ENCODE peak calls at places on chromosomes 7 and 10, in seven cellular contexts. E is psoas muscle, R is Peyer's patch, A is keratinocyte, Z is colonic mucosa, C is heart right ventricle, O is foreskin keratinocyte. L is an unnamed sample.
A peak's percentile ranks its signal among the peaks of the same experiment; 100 is the strongest.

GRCh38 chr10:62384057-62384446 is 9.9 kb downstream of the ZNF365 start:
- DNase-seq in E (no peak), R (no peak), A (peak; percentile 93), Z (no peak), C (no peak), O (peak; percentile 99), L (no peak)

GRCh38 chr10:119441151-119441821 is 101.2 kb downstream of the RGS10 start:
- DNase-seq in E (peak; percentile 71), R (no peak), A (no peak), Z (no peak), C (peak; percentile 47), O (peak; percentile 8), L (peak; percentile 69)

GRCh38 chr7:135238112-135238744 is 4.6 kb downstream of the STRA8 start:
- DNase-seq in E (no peak), R (no peak), A (no peak), Z (no peak), C (no peak), O (no peak), L (no peak)

GRCh38 chr10:98488669-98489430 is 42.1 kb upstream of the HPS1 start:
- DNase-seq in E (no peak), R (no peak), A (no peak), Z (no peak), C (no peak), O (peak; percentile 27), L (no peak)

GRCh38 chr10:127916826-127917225 is 9.9 kb downstream of the PTPRE start:
- DNase-seq in E (no peak), R (no peak), A (no peak), Z (no peak), C (no peak), O (no peak), L (no peak)

GRCh38 chr7:117308891-117309290 is 14.0 kb downstream of the WNT2 start:
- DNase-seq in E (no peak), R (no peak), A (no peak), Z (no peak), C (no peak), O (no peak), L (no peak)

GRCh38 chr7:111730476-111731300 is 168.4 kb upstream of the IMMP2L start:
- DNase-seq in E (no peak), R (no peak), A (no peak), Z (no peak), C (no peak), O (peak; percentile 12), L (no peak)

GRCh38 chr10:118501637-118502440 is 93.6 kb downstream of the PRLHR start:
- DNase-seq in E (no peak), R (no peak), A (peak; percentile 99), Z (no peak), C (no peak), O (peak; percentile 100), L (no peak)

GRCh38 chr7:124633740-124634139 is 131.9 kb downstream of the GPR37 start:
- DNase-seq in E (no peak), R (no peak), A (no peak), Z (no peak), C (no peak), O (no peak), L (no peak)

GRCh38 chr10:110973400-110973799 is 54.0 kb downstream of the SHOC2 start:
- DNase-seq in E (no peak), R (no peak), A (no peak), Z (no peak), C (no peak), O (no peak), L (no peak)

GRCh38 chr10:86083206-86083605 is 283.4 kb downstream of the GRID1 start:
- DNase-seq in E (no peak), R (peak; percentile 32), A (no peak), Z (no peak), C (no peak), O (no peak), L (no peak)

GRCh38 chr7:25117226-25118047 is 7.6 kb downstream of the CYCS start:
- DNase-seq in E (no peak), R (peak; percentile 72), A (no peak), Z (no peak), C (no peak), O (no peak), L (no peak)

GRCh38 chr10:119190353-119190752 is 11.7 kb upstream of the PRDX3 start:
- DNase-seq in E (no peak), R (no peak), A (peak; percentile 98), Z (no peak), C (no peak), O (peak; percentile 99), L (no peak)

GRCh38 chr10:71970331-71970730 is 6.1 kb downstream of the CHST3 start:
- DNase-seq in E (peak; percentile 73), R (no peak), A (no peak), Z (peak; percentile 50), C (no peak), O (no peak), L (no peak)

GRCh38 chr10:59892697-59893096 is 13.7 kb downstream of the CCDC6 start:
- DNase-seq in E (no peak), R (peak; percentile 65), A (no peak), Z (no peak), C (no peak), O (no peak), L (peak; percentile 65)

GRCh38 chr10:59896186-59896585 is 10.2 kb downstream of the CCDC6 start:
- DNase-seq in E (no peak), R (no peak), A (no peak), Z (peak; percentile 79), C (peak; percentile 22), O (no peak), L (no peak)

GRCh38 chr10:59898125-59898835 is 8.1 kb downstream of the CCDC6 start:
- DNase-seq in E (no peak), R (no peak), A (no peak), Z (no peak), C (no peak), O (no peak), L (no peak)

GRCh38 chr10:59894114-59894513 is 12.2 kb downstream of the CCDC6 start:
- DNase-seq in E (peak; percentile 53), R (no peak), A (no peak), Z (peak; percentile 72), C (peak; percentile 31), O (peak; percentile 86), L (peak; percentile 83)

GRCh38 chr10:59895629-59896116 is 10.7 kb downstream of the CCDC6 start:
- DNase-seq in E (no peak), R (peak; percentile 65), A (no peak), Z (peak; percentile 73), C (no peak), O (no peak), L (no peak)
- H3K4me1 ChIP-seq in E (peaks cover 75% of the 10 kb centered on the region), R (peaks cover 26% of the 10 kb centered on the region), A (peaks cover 45% of the 10 kb centered on the region), Z (peaks cover 27% of the 10 kb centered on the region), C (peaks cover 67% of the 10 kb centered on the region), O (peaks cover 25% of the 10 kb centered on the region), L (peaks cover 13% of the 10 kb centered on the region)

GRCh38 chr7:12031638-12032037 is 179.5 kb upstream of the TMEM106B start:
- DNase-seq in E (no peak), R (no peak), A (peak; percentile 13), Z (no peak), C (no peak), O (peak; percentile 67), L (no peak)
- H3K27me3 ChIP-seq in E (no peaks in the 10 kb centered on the region), R (no peaks in the 10 kb centered on the region), A (no peaks in the 10 kb centered on the region), Z (no peaks in the 10 kb centered on the region), C (no peaks in the 10 kb centered on the region), O (no peaks in the 10 kb centered on the region), L (no peaks in the 10 kb centered on the region)

DNA sequence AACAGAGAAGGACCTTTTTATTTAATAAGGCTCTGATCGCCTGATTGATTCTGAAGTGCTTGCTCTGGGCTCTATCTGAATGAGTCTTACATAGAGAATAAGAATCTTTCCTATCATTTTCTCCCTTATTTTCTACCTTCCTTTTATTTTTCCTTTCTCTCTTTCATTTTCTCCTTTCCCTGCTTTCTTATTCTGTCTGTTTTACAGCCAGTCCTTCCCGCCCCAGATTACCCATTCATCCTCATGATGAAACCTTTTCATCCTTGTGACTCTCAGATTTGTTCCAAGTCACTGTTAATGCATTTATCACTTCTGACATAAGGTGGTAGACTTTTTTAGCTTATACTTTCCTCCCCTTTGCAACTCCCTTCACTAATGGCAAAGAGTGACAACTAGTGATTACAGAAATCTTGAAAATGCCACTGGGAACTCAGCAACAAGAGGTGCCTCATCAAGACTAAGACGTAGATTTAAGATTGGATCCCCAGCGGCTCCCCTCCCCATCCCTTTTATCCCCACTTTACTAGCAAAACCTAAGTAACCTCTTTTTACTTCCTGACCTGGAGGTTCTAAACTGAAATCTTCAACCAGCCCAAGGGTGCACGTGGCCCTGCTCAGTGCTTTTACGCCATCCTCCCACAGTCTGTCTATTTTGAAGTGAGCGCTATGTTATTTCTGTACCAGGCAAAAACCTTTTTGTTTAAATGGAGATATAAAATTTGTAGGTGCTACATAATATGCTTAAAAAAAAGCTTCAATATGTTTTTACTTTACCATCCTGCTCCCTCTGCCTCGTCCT is 179.8 kb downstream of the DYNC1I1 start:
- DNase-seq in E (no peak), R (no peak), A (no peak), Z (no peak), C (no peak), O (no peak), L (no peak)
- H3K4me1 ChIP-seq in E (no peaks in the 10 kb centered on the region), R (no peaks in the 10 kb centered on the region), A (no peaks in the 10 kb centered on the region), Z (no peaks in the 10 kb centered on the region), C (no peaks in the 10 kb centered on the region), O (no peaks in the 10 kb centered on the region), L (no peaks in the 10 kb centered on the region)

GRCh38 chr10:132866601-132867381 is 75.6 kb downstream of the CFAP46 start:
- DNase-seq in E (peak; percentile 46), R (peak; percentile 30), A (no peak), Z (no peak), C (peak; percentile 7), O (no peak), L (peak; percentile 68)

GRCh38 chr10:132869621-132870020 is 72.7 kb downstream of the CFAP46 start:
- DNase-seq in E (peak; percentile 32), R (peak; percentile 17), A (no peak), Z (no peak), C (peak; percentile 1), O (no peak), L (peak; percentile 69)

GRCh38 chr10:132868995-132869394 is 73.4 kb downstream of the CFAP46 start:
- DNase-seq in E (peak; percentile 43), R (peak; percentile 21), A (no peak), Z (no peak), C (peak; percentile 6), O (no peak), L (peak; percentile 30)

GRCh38 chr10:132865851-132866600 is 76.3 kb downstream of the CFAP46 start:
- DNase-seq in E (peak; percentile 31), R (peak; percentile 37), A (no peak), Z (no peak), C (peak; percentile 3), O (no peak), L (peak; percentile 65)

GRCh38 chr10:132867801-132868644 is 74.3 kb downstream of the CFAP46 start:
- DNase-seq in E (peak; percentile 42), R (peak; percentile 40), A (no peak), Z (no peak), C (peak; percentile 14), O (no peak), L (peak; percentile 71)
- H3K27me3 ChIP-seq in E (peaks cover 11% of the 10 kb centered on the region), R (no peaks in the 10 kb centered on the region), A (peaks cover 3% of the 10 kb centered on the region), Z (no peaks in the 10 kb centered on the region), C (no peaks in the 10 kb centered on the region), O (no peaks in the 10 kb centered on the region), L (no peaks in the 10 kb centered on the region)